ENCODE peak calls at places on chromosome 20, in eight cellular contexts. U is left ventricle myocardium inferior; W is fibroblast of lung; Z is stimulated activated CD4-positive, alpha-beta T cell treated with anti-CD3 and anti-CD28 coated beads, TNF-alpha, amount 100 ng/mL, for 24 hours; A is astrocyte of the spinal cord; D is heart left ventricle; M is PC-3; O is HFF-Myc. E is an unnamed sample.

GRCh38 chr20:62361799-62362589 is 5.1 kb downstream of the LAMA5 start:
- DNase-seq in M (peak; percentile 79), D (peak; percentile 59), U (peak; percentile 45), O (no peak), A (no peak), Z (no peak), W (no peak), E (no peak)

GRCh38 chr20:59047938-59048680 is 5.5 kb upstream of the PRELID3B start:
- DNase-seq in A (peak; percentile 38), Z (no peak), W (peak; percentile 33), D (no peak), O (no peak), M (peak; percentile 96), U (no peak), E (peak; percentile 51)

GRCh38 chr20:18979132-18979531 is 165.5 kb downstream of the SCP2D1 start:
- DNase-seq in U (no peak), Z (no peak), A (no peak), M (no peak), W (no peak), O (no peak), D (no peak), E (no peak)

GRCh38 chr20:41038878-41039404 is 10.3 kb downstream of the TOP1 start:
- DNase-seq in U (no peak), D (no peak), A (no peak), W (no peak), M (no peak), O (no peak), Z (no peak), E (no peak)

GRCh38 chr20:58297394-58297793 is 12.1 kb upstream of the RAB22A start:
- DNase-seq in A (no peak), M (no peak), Z (no peak), W (no peak), O (no peak), D (no peak), U (no peak), E (no peak)

GRCh38 chr20:47784599-47785320 is 521 bp downstream of the SULF2 start:
- DNase-seq in D (peak; percentile 48), Z (no peak), W (peak; percentile 28), A (peak; percentile 35), U (peak; percentile 48), O (no peak), M (peak; percentile 74), E (peak; percentile 64)

GRCh38 chr20:29756664-29757063 is 1500.8 kb upstream of the DEFB115 start:
- DNase-seq in M (no peak), O (no peak), U (no peak), Z (no peak), W (no peak), D (no peak), A (no peak), E (no peak)

GRCh38 chr20:51492167-51493092 is 50.1 kb downstream of the NFATC2 start:
- DNase-seq in O (no peak), M (no peak), U (peak; percentile 76), W (peak; percentile 51), A (peak; percentile 37), Z (no peak), D (peak; percentile 71), E (no peak)

GRCh38 chr20:22411568-22412450 is 172.6 kb downstream of the FOXA2 start:
- DNase-seq in O (no peak), A (peak; percentile 44), M (no peak), U (peak; percentile 24), Z (no peak), W (peak; percentile 73), D (no peak), E (peak; percentile 90)

GRCh38 chr20:36252511-36252910 is 16.2 kb downstream of the AAR2 start:
- DNase-seq in Z (no peak), U (no peak), D (no peak), A (no peak), M (no peak), W (no peak), O (no peak), E (no peak)

GRCh38 chr20:58102744-58103516 is 125.5 kb downstream of the ANKRD60 start:
- DNase-seq in Z (peak; percentile 45), O (no peak), D (no peak), A (peak; percentile 83), W (no peak), U (no peak), M (peak; percentile 79), E (peak; percentile 100)

GRCh38 chr20:57475388-57476072 is 49.4 kb downstream of the CTCFL start:
- DNase-seq in M (no peak), D (no peak), A (no peak), Z (no peak), U (no peak), W (no peak), O (no peak), E (no peak)

E was measured in RPMI7951.